ENCODE peak calls at places on chromosomes 2 and 18, in six cellular contexts. C is IMR-90, O is neuronal stem cell, G is trophoblast cell, F is mesenchymal stem cell, D is H1. Y is an unnamed sample.

GRCh38 chr2:40244251-40245010 is 207.5 kb downstream of the SLC8A1 start:
- DNase-seq in G (peak), D (peak), O (peak), C (peak), F (peak), Y (peak)

GRCh38 chr2:7811073-7811472 is 870.8 kb upstream of the ID2 start:
- DNase-seq in D (no peak), G (no peak), O (no peak), C (no peak), F (no peak), Y (no peak)

GRCh38 chr2:215680605-215681598 is 245.0 kb upstream of the FN1 start:
- DNase-seq in D (no peak), G (no peak), C (peak), F (peak), O (no peak), Y (no peak)

GRCh38 chr2:217360111-217360510 is 500.2 kb upstream of the TNP1 start:
- DNase-seq in G (no peak), F (no peak), O (no peak), C (no peak), D (no peak), Y (no peak)

GRCh38 chr2:54370405-54371104 is 85.6 kb upstream of the SPTBN1 start:
- DNase-seq in F (peak), O (no peak), D (no peak), G (peak), C (no peak), Y (no peak)

GRCh38 chr2:239116456-239117246 is 268.8 kb downstream of the TWIST2 start:
- DNase-seq in C (peak), G (peak), F (peak), D (no peak), O (no peak), Y (no peak)

GRCh38 chr2:163701399-163702195 is 34.2 kb downstream of the FIGN start:
- DNase-seq in O (no peak), D (no peak), C (peak), F (peak), G (no peak), Y (no peak)

GRCh38 chr2:134174711-134175110 is 79.2 kb upstream of the MGAT5 start:
- DNase-seq in D (no peak), C (no peak), F (no peak), G (no peak), O (no peak), Y (no peak)

GRCh38 chr2:15909736-15910135 is 30.6 kb upstream of the MYCN start:
- DNase-seq in O (no peak), F (no peak), C (no peak), G (no peak), D (no peak), Y (no peak)

GRCh38 chr2:210072922-210073509 is 70.6 kb downstream of the RPE start:
- DNase-seq in O (no peak), G (peak), D (no peak), F (peak), C (peak), Y (no peak)

GRCh38 chr2:26634636-26635230 is 6.4 kb downstream of the CIB4 start:
- DNase-seq in O (no peak), F (no peak), G (no peak), C (no peak), D (no peak), Y (no peak)

GRCh38 chr18:74539289-74539688 is 5.0 kb downstream of the CNDP1 start:
- DNase-seq in G (no peak), C (no peak), F (no peak), O (no peak), D (no peak), Y (no peak)

GRCh38 chr2:100610381-100610831 is 47.6 kb downstream of the PDCL3 start:
- DNase-seq in F (peak), C (peak), O (peak), G (peak), D (peak), Y (peak)
- H2AFZ ChIP-seq in F (no peak), C (peak), O (no peak), G (no peak), D (no peak), Y (no peak)

GRCh38 chr2:170712653-170713279 is 2.4 kb upstream of the SP5 start:
- DNase-seq in D (peak), C (no peak), G (no peak), F (no peak), O (no peak), Y (no peak)

GRCh38 chr2:170714156-170715061 is 728 bp upstream of the SP5 start:
- DNase-seq in D (no peak), G (peak), O (peak), F (no peak), C (no peak), Y (peak)

GRCh38 chr2:170711774-170712652 is 3.1 kb upstream of the SP5 start:
- DNase-seq in O (peak), F (no peak), D (peak), G (no peak), C (no peak), Y (peak)

GRCh38 chr2:170715062-170715931 is at the start of gene SP5:
- DNase-seq in D (peak), O (peak), C (peak), G (peak), F (peak), Y (peak)

DNA sequence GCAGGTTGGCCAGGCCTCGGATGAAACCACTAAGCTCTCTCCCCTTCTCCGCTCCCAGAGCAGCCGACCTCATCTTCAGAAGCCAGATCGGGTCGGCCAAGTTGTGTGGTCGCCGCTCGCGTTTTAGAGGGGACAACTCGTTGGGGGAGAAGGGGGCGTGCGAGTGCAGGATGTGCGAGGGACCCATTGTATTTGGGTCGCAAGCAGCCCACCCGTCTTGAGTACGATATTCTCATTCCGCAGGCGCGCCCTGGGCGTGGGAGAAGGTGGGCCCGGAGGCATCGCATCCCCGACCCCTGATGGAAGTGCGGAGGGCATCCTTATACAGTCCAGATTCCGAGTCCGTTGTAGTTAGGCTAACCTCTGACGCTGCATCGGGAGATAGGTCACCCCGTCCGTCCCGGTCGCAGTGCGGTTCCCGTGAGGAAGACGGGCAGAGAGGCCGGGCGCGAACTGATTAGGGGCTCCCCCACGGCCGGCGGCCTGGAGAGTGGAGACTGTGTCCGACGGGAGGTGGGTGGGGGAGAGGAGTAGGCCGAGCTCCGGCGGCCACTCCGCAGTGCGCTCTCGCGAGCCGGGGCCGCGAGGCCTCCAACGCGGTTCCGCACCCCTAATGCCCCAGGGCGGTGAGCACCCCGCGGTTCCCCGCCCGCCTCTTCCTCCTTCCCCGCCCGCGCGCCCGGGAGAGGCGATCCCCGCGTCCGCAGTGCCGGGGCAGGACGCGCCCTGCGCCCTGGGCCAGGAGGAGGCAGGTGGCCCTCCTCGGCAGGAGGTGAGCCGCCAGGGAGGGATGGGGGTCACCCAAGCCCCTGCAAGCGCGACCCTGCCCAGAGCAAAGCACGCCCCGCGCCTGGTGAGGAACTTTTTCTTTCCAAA is 1.6 kb upstream of the SP5 start:
- DNase-seq in G (no peak), D (peak), O (no peak), C (no peak), F (no peak), Y (peak)
- H3K23ac ChIP-seq in G (no peak), D (no peak), O (peak), C (no peak), F (no peak), Y (no peak)

DNA sequence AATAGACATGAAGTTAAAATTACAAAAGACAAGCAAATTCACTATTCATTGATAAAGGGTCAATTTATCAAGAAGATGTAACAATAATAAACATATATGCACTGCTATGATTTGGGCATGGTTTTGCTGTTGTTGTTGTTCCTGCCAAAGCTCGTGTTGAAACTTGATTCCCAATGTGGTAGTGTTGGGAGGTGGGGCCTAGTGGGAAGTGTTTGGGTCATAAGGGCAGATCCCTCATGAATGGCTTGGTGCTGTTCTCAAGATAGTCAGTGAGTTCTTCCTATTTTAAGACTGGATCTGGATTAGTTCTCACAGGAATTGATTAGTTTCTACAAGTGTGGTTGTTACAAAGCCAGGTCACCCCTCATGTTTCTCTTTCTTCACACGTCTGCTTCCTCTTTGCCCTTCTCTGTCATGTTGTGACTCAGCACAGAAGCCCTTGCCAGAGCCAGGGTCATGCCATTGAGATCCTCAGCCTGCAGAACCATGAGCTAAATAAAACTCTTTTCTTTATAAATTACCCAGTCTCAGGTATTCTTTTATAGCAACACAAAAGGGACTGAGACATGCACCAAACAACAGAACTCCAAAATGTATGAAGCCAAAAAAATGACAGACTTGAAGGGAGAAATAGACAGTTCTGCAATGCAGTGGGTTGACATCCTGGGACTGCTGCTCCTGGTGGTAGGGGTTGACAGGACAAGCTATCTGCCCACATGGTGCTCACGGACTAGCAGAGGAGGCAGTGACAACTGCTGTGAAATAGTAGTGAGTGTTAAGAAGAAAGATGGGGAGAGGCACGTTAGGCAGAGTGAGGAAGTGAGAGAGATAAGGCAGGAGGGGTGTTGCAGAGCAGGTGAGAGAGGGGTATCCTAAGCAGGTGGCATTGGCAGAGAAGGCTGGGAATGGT is 18.6 kb upstream of the SKA1 start:
- DNase-seq in F (peak), O (no peak), D (no peak), C (no peak), G (no peak), Y (no peak)
- H2AFZ ChIP-seq in F (no peak), O (peak), D (peak), C (no peak), G (no peak), Y (no peak)

GRCh38 chr2:98473995-98474780 is 29.5 kb downstream of the INPP4A start:
- DNase-seq in G (no peak), D (no peak), O (no peak), C (no peak), F (no peak), Y (no peak)
- H3K23ac ChIP-seq in G (no peak), D (no peak), O (no peak), C (no peak), F (no peak), Y (no peak)

DNA sequence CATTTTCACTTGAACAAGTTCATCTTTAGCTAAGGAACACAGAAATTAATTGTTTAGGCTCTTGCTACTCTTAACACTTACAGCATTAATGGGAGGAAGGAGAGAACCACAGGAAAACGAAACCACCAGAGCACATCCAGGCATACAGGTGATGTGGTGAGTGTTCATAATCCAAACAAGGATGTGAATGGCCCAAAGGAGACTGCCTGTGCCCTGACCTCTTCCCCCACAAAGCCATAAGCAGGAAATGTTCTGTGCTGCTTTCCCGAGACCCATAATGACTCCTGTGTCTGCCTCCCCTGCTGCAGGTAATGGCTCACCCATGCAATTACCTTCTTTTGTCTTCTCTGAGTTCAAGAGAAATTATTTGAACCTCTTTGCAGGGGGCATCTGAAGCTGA is 295.9 kb upstream of the LINC00305 start:
- DNase-seq in C (no peak), D (no peak), O (no peak), G (no peak), F (no peak), Y (no peak)
- H2AFZ ChIP-seq in C (no peak), D (peak), O (no peak), G (no peak), F (no peak), Y (no peak)

GRCh38 chr18:9914584-9915290 is 921 bp downstream of the VAPA start:
- DNase-seq in F (peak), G (peak), D (peak), O (peak), C (peak), Y (peak)
- H3K23ac ChIP-seq in F (peak), G (no peak), D (no peak), O (peak), C (peak), Y (no peak)